ENCODE peak calls at places on chromosome 1, in seven cellular contexts. J is heart left ventricle, Q is heart right ventricle, G is lower lobe of right lung, F is cardiac muscle cell, U is foreskin fibroblast, Z is GM06990. T is an unnamed sample.

GRCh38 chr1:101178341-101178687 is 58.5 kb upstream of the S1PR1 start:
- DNase-seq in J (no peak), Q (no peak), G (no peak), F (no peak), U (no peak), Z (no peak), T (no peak)

GRCh38 chr1:39647247-39647646 is 7.8 kb upstream of the HEYL start:
- DNase-seq in J (no peak), Q (no peak), G (no peak), F (no peak), U (no peak), Z (no peak), T (no peak)

GRCh38 chr1:220516722-220517042 is 11.3 kb upstream of the MARK1 start:
- DNase-seq in J (no peak), Q (no peak), G (no peak), F (no peak), U (no peak), Z (no peak), T (no peak)

GRCh38 chr1:116763787-116764465 is 9.7 kb downstream of the CD2 start:
- DNase-seq in J (no peak), Q (no peak), G (no peak), F (peak), U (no peak), Z (no peak), T (no peak)

GRCh38 chr1:198563578-198563977 is 23.1 kb upstream of the ATP6V1G3 start:
- DNase-seq in J (no peak), Q (no peak), G (no peak), F (no peak), U (peak), Z (no peak), T (no peak)

GRCh38 chr1:210292276-210292851 is 36.3 kb upstream of the HHAT start:
- DNase-seq in J (peak), Q (peak), G (peak), F (no peak), U (peak), Z (peak), T (peak)

GRCh38 chr1:24157921-24158481 is 15.1 kb upstream of the IL22RA1 start:
- DNase-seq in J (no peak), Q (no peak), G (no peak), F (peak), U (peak), Z (no peak), T (no peak)

GRCh38 chr1:66503841-66504470 is 30.0 kb upstream of the SGIP1 start:
- DNase-seq in J (no peak), Q (no peak), G (no peak), F (peak), U (peak), Z (peak), T (peak)

GRCh38 chr1:167447521-167448136 is 70.7 kb downstream of the CD247 start:
- DNase-seq in J (no peak), Q (no peak), G (peak), F (no peak), U (no peak), Z (peak), T (no peak)

GRCh38 chr1:195902779-195903178 is 705.5 kb downstream of the KCNT2 start:
- DNase-seq in J (no peak), Q (no peak), G (no peak), F (no peak), U (no peak), Z (no peak), T (no peak)

GRCh38 chr1:226635456-226635941 is 86.9 kb downstream of the STUM start:
- DNase-seq in J (peak), Q (no peak), G (peak), F (no peak), U (no peak), Z (no peak), T (no peak)

GRCh38 chr1:226638608-226639007 is 90.0 kb downstream of the STUM start:
- DNase-seq in J (no peak), Q (no peak), G (peak), F (no peak), U (no peak), Z (no peak), T (no peak)

GRCh38 chr1:226636847-226637096 is 88.2 kb downstream of the STUM start:
- DNase-seq in J (no peak), Q (no peak), G (no peak), F (no peak), U (no peak), Z (no peak), T (no peak)

GRCh38 chr1:226638001-226638601 is 89.5 kb downstream of the STUM start:
- DNase-seq in J (peak), Q (no peak), G (peak), F (no peak), U (peak), Z (no peak), T (no peak)

GRCh38 chr1:226637147-226637935 is 88.8 kb downstream of the STUM start:
- DNase-seq in J (peak), Q (peak), G (no peak), F (peak), U (peak), Z (no peak), T (no peak)
- TF ChIP-seq CTCF in J (peak), Q (peak), G (peak), F (peak), U (peak), Z (no peak), T (no peak)

GRCh38 chr1:151187205-151187604 is 2.8 kb downstream of the VPS72 start:
- DNase-seq in J (no peak), Q (no peak), G (no peak), F (no peak), U (no peak), Z (no peak), T (no peak)

GRCh38 chr1:151193304-151193703 is 3.3 kb upstream of the VPS72 start:
- DNase-seq in J (no peak), Q (no peak), G (no peak), F (no peak), U (no peak), Z (no peak), T (no peak)

GRCh38 chr1:151192047-151192446 is 2.0 kb upstream of the VPS72 start:
- DNase-seq in J (no peak), Q (no peak), G (no peak), F (no peak), U (no peak), Z (no peak), T (no peak)

GRCh38 chr1:151193856-151194255 is 3.9 kb upstream of the VPS72 start:
- DNase-seq in J (no peak), Q (no peak), G (no peak), F (no peak), U (no peak), Z (no peak), T (no peak)

GRCh38 chr1:151189638-151190445 is at the start of gene VPS72:
- DNase-seq in J (peak), Q (peak), G (peak), F (peak), U (peak), Z (peak), T (peak)
- TF ChIP-seq CTCF in J (no peak), Q (no peak), G (peak), F (no peak), U (no peak), Z (no peak), T (no peak)

DNA sequence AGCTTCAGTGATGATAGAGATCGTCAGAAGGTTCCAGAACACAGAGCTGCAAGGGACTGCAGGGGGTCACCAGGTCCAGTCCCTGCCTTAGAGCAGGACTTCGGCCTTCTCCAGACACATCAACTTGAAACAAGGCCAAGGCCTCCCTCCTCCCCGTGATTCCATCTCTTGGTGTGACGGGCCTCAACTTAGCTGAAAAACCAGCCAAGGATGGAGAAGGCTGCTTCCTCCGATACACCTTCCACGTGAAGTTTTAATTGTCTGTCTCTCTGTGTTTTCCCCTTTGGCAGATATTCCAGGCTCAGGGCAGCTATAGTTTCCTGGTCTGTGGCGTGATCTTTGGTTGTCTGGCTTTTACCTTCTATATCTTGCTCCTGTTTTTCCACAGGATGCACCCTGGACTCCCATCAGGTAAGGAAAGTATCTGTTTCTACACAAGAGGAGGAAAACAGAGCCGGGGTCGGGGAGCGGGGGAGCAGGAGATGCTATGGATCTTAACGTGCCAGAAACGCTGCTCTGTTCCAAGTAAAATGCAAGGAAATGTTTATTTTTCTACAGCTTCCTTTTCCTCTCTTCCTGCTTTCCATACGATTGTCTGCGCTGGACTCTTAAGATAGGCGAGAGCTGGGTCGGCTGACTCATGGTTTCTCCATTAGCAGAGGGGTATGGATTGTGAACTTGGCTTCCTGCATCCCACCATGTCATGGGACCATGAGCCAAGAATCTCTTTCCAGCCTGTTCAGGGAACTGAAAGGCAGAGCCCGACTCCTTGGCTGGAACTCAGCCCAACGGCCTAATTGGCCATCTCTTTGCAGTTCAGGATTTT is 32.8 kb downstream of the ELK4 start:
- DNase-seq in J (peak), Q (peak), G (no peak), F (peak), U (peak), Z (no peak), T (no peak)
- TF ChIP-seq CTCF in J (no peak), Q (no peak), G (no peak), F (no peak), U (no peak), Z (no peak), T (no peak)

GRCh38 chr1:38623529-38623928 is 236.0 kb downstream of the RRAGC start:
- DNase-seq in J (no peak), Q (no peak), G (no peak), F (no peak), U (no peak), Z (no peak), T (no peak)
- TF ChIP-seq CTCF in J (no peak), Q (no peak), G (no peak), F (no peak), U (no peak), Z (no peak), T (no peak)